ENCODE peak calls at places on chromosomes 2 and 18, in ten cellular contexts. F is HS-27A; G is Ammon's horn; S is stimulated activated CD8-positive, alpha-beta memory T cell treated with anti-CD3 and anti-CD28 coated beads, Interleukin-7, amount 100 ng/mL, for 24 hours; B is activated CD8-positive, alpha-beta T cell treated with anti-CD3 and anti-CD28 coated beads for 36 hours; W is COLO829; U is stimulated activated CD4-positive, alpha-beta T cell treated with anti-CD3 and anti-CD28 coated beads, TNF-alpha, amount 100 ng/mL, for 4 hours; E is HuH-7.5; R is occipital lobe; P is stimulated activated naive CD4-positive, alpha-beta T cell. M is an unnamed sample.

GRCh38 chr2:9967053-9967775 is 15.7 kb downstream of the GRHL1 start:
- DNase-seq in E (no peak), R (no peak), W (no peak), F (no peak), U (no peak), B (no peak), S (no peak), G (no peak), P (no peak), M (peak)

GRCh38 chr18:3481696-3482210 is 31.8 kb downstream of the TGIF1 start:
- DNase-seq in R (no peak), W (no peak), B (peak), S (no peak), P (no peak), G (peak), U (no peak), E (peak), F (no peak), M (peak)

GRCh38 chr2:134457765-134458202 is 203.9 kb downstream of the MGAT5 start:
- DNase-seq in G (no peak), R (no peak), S (no peak), P (no peak), B (no peak), W (no peak), F (no peak), U (no peak), E (no peak), M (no peak)

GRCh38 chr2:85743304-85743978 is 10.3 kb upstream of the ATOH8 start:
- DNase-seq in W (no peak), B (peak), R (no peak), E (no peak), G (no peak), S (no peak), P (no peak), F (no peak), U (no peak), M (no peak)

GRCh38 chr2:200797242-200797770 is 14.4 kb upstream of the BZW1 start:
- DNase-seq in R (no peak), U (no peak), S (no peak), B (no peak), E (peak), P (no peak), W (no peak), F (no peak), G (no peak), M (no peak)

GRCh38 chr18:35122586-35123224 is 81.5 kb downstream of the MAPRE2 start:
- DNase-seq in E (no peak), P (peak), B (peak), S (no peak), F (no peak), R (peak), U (no peak), W (no peak), G (peak), M (peak)

GRCh38 chr2:112958428-112959108 is 19.2 kb upstream of the IL36G start:
- DNase-seq in B (peak), R (no peak), U (peak), E (peak), W (peak), G (peak), P (peak), S (no peak), F (peak), M (peak)

GRCh38 chr18:57561728-57562423 is 24.6 kb downstream of the FECH start:
- DNase-seq in P (peak), B (peak), F (no peak), U (no peak), W (peak), S (no peak), R (no peak), E (peak), G (peak), M (peak)

GRCh38 chr18:74342416-74343043 is 26.9 kb downstream of the C18orf63 start:
- DNase-seq in B (peak), E (no peak), R (no peak), G (peak), W (peak), F (no peak), P (peak), U (no peak), S (no peak), M (peak)

GRCh38 chr2:220228310-220229006 is 601.0 kb downstream of the SLC4A3 start:
- DNase-seq in R (no peak), W (peak), U (no peak), E (no peak), B (no peak), S (no peak), G (no peak), P (no peak), F (peak), M (no peak)

GRCh38 chr2:96415684-96416083 is 80.1 kb downstream of the NCAPH start:
- DNase-seq in F (no peak), W (no peak), R (no peak), S (no peak), E (no peak), U (no peak), P (no peak), G (no peak), B (no peak), M (no peak)

GRCh38 chr2:220452561-220452960 is 825.1 kb downstream of the SLC4A3 start:
- DNase-seq in U (no peak), F (no peak), R (no peak), W (no peak), S (no peak), G (peak), P (no peak), E (no peak), B (no peak), M (no peak)

GRCh38 chr2:237572742-237573101 is 6.3 kb downstream of the PRLH start:
- DNase-seq in B (no peak), S (no peak), F (no peak), P (no peak), U (no peak), E (no peak), G (no peak), R (no peak), W (no peak), M (no peak)

GRCh38 chr2:231685349-231686191 is 22.8 kb upstream of the PTMA start:
- DNase-seq in B (peak), F (no peak), G (peak), W (no peak), U (no peak), S (no peak), R (peak), E (no peak), P (no peak), M (peak)